ENCODE peak calls at places on chromosomes 3 and 15, in ten cellular contexts. Z is progenitor cell of endocrine pancreas; I is AG10803; E is hypothalamus; B is CD8-positive, alpha-beta memory T cell; X is ACHN; A is T-helper 1 cell; F is NCI-H1092 treated with DMSO at 0.1 percent for 48 hours; Q is cardiac fibroblast; D is IMR-90. K is an unnamed sample.

GRCh38 chr3:156297582-156297981 is 177.2 kb downstream of the KCNAB1 start:
- DNase-seq in Z (no peak), I (no peak), E (no peak), B (no peak), X (no peak), A (no peak), F (no peak), Q (no peak), D (no peak), K (no peak)

GRCh38 chr15:58309993-58310928 is 121.5 kb upstream of the LIPC start:
- DNase-seq in Z (no peak), I (no peak), E (no peak), B (no peak), X (no peak), A (no peak), F (no peak), Q (no peak), D (no peak), K (no peak)

GRCh38 chr15:35630985-35631384 is 85.0 kb upstream of the DPH6 start:
- DNase-seq in Z (no peak), I (no peak), E (no peak), B (no peak), X (no peak), A (no peak), F (no peak), Q (no peak), D (no peak), K (no peak)

GRCh38 chr3:136366289-136366688 is 116.1 kb downstream of the PCCB start:
- DNase-seq in Z (no peak), I (peak), E (no peak), B (no peak), X (no peak), A (no peak), F (peak), Q (peak), D (peak), K (no peak)

GRCh38 chr15:90142216-90143175 is 40.2 kb upstream of the IDH2 start:
- DNase-seq in Z (no peak), I (no peak), E (no peak), B (peak), X (no peak), A (no peak), F (no peak), Q (no peak), D (no peak), K (no peak)

GRCh38 chr3:65587650-65588439 is 450.9 kb downstream of the MAGI1 start:
- DNase-seq in Z (no peak), I (no peak), E (no peak), B (no peak), X (no peak), A (no peak), F (no peak), Q (no peak), D (no peak), K (no peak)

GRCh38 chr3:15434756-15435155 is 7.4 kb downstream of the EAF1 start:
- DNase-seq in Z (no peak), I (no peak), E (no peak), B (no peak), X (no peak), A (no peak), F (no peak), Q (no peak), D (no peak), K (no peak)

GRCh38 chr3:111954228-111954990 is 24.4 kb upstream of the ABHD10 start:
- DNase-seq in Z (no peak), I (peak), E (no peak), B (no peak), X (no peak), A (no peak), F (no peak), Q (no peak), D (peak), K (no peak)

GRCh38 chr15:57130956-57131355 is 212.5 kb downstream of the TCF12 start:
- DNase-seq in Z (no peak), I (no peak), E (no peak), B (peak), X (no peak), A (no peak), F (no peak), Q (no peak), D (no peak), K (no peak)

GRCh38 chr3:126995254-126995770 is 12.4 kb downstream of the PLXNA1 start:
- DNase-seq in Z (no peak), I (no peak), E (no peak), B (no peak), X (no peak), A (no peak), F (no peak), Q (no peak), D (no peak), K (no peak)

GRCh38 chr15:85125056-85125661 is 143.5 kb downstream of the PDE8A start:
- DNase-seq in Z (no peak), I (peak), E (no peak), B (no peak), X (peak), A (no peak), F (no peak), Q (peak), D (peak), K (no peak)

GRCh38 chr3:195185574-195185973 is 85.4 kb downstream of the XXYLT1 start:
- DNase-seq in Z (no peak), I (no peak), E (no peak), B (no peak), X (no peak), A (no peak), F (no peak), Q (no peak), D (no peak), K (peak)

GRCh38 chr3:21477896-21478295 is 273.1 kb downstream of the ZNF385D start:
- DNase-seq in Z (no peak), I (peak), E (no peak), B (no peak), X (no peak), A (no peak), F (no peak), Q (peak), D (no peak), K (no peak)

GRCh38 chr3:62188547-62189375 is 184.6 kb downstream of the FEZF2 start:
- DNase-seq in Z (peak), I (peak), E (peak), B (peak), X (peak), A (peak), F (peak), Q (peak), D (peak), K (peak)

GRCh38 chr3:100869787-100870186 is 123.4 kb downstream of the ABI3BP start:
- DNase-seq in Z (no peak), I (peak), E (no peak), B (no peak), X (no peak), A (no peak), F (no peak), Q (peak), D (peak), K (no peak)

GRCh38 chr3:69290006-69290405 is 95.9 kb downstream of the FRMD4B start:
- DNase-seq in Z (no peak), I (no peak), E (no peak), B (no peak), X (no peak), A (no peak), F (no peak), Q (no peak), D (no peak), K (no peak)

GRCh38 chr3:111617912-111618601 is 22.9 kb upstream of the ZBED2 start:
- DNase-seq in Z (no peak), I (no peak), E (no peak), B (no peak), X (no peak), A (no peak), F (no peak), Q (no peak), D (peak), K (no peak)

GRCh38 chr3:17974206-17974841 is 231.9 kb upstream of the TBC1D5 start:
- DNase-seq in Z (no peak), I (no peak), E (no peak), B (no peak), X (peak), A (no peak), F (no peak), Q (peak), D (peak), K (no peak)

GRCh38 chr3:59469948-59470723 is 420.3 kb upstream of the CFAP20DC start:
- DNase-seq in Z (no peak), I (peak), E (no peak), B (no peak), X (no peak), A (no peak), F (no peak), Q (peak), D (no peak), K (peak)

GRCh38 chr15:59501531-59502113 is 63.6 kb downstream of the FAM81A start:
- DNase-seq in Z (peak), I (peak), E (no peak), B (no peak), X (peak), A (no peak), F (peak), Q (peak), D (peak), K (no peak)

GRCh38 chr3:186976802-186977201 is 46.5 kb downstream of the ST6GAL1 start:
- DNase-seq in Z (no peak), I (no peak), E (no peak), B (no peak), X (no peak), A (no peak), F (peak), Q (no peak), D (no peak), K (no peak)